ENCODE peak calls at places on chromosomes 1 and 21, in nine cellular contexts. One of them, this sample, is unnamed.

GRCh38 chr1:81954388-81955023 is 153.8 kb downstream of the ADGRL2 start:
- DNase-seq in SK-N-MC: no peak
- DNase-seq in aorta: no peak
- DNase-seq in neural progenitor cell: no peak
- DNase-seq in naive thymus-derived CD4-positive, alpha-beta T cell: no peak
- DNase-seq in lower lobe of right lung: no peak
- DNase-seq in stomach: no peak
- DNase-seq in kidney epithelial cell: no peak
- DNase-seq in OCI-LY7: no peak
- DNase-seq in this sample: no peak

GRCh38 chr1:196415978-196416377 is 192.3 kb downstream of the KCNT2 start:
- DNase-seq in OCI-LY7: no peak
- DNase-seq in lower lobe of right lung: no peak
- DNase-seq in kidney epithelial cell: no peak
- DNase-seq in aorta: no peak
- DNase-seq in SK-N-MC: no peak
- DNase-seq in naive thymus-derived CD4-positive, alpha-beta T cell: no peak
- DNase-seq in stomach: no peak
- DNase-seq in neural progenitor cell: no peak
- DNase-seq in this sample: no peak

GRCh38 chr1:224454337-224455055 is 19.9 kb upstream of the WDR26 start:
- DNase-seq in aorta: no peak
- DNase-seq in neural progenitor cell: no peak
- DNase-seq in kidney epithelial cell: no peak
- DNase-seq in stomach: no peak
- DNase-seq in lower lobe of right lung: no peak
- DNase-seq in SK-N-MC: no peak
- DNase-seq in OCI-LY7: no peak
- DNase-seq in naive thymus-derived CD4-positive, alpha-beta T cell: no peak
- DNase-seq in this sample: no peak

GRCh38 chr1:12586171-12586942 is 31.7 kb downstream of the DHRS3 start:
- DNase-seq in kidney epithelial cell: no peak
- DNase-seq in stomach: no peak
- DNase-seq in neural progenitor cell: no peak
- DNase-seq in lower lobe of right lung: no peak
- DNase-seq in SK-N-MC: no peak
- DNase-seq in OCI-LY7: no peak
- DNase-seq in aorta: no peak
- DNase-seq in naive thymus-derived CD4-positive, alpha-beta T cell: no peak
- DNase-seq in this sample: no peak

GRCh38 chr1:234707641-234708040 is 97.7 kb upstream of the IRF2BP2 start:
- DNase-seq in stomach: no peak
- DNase-seq in naive thymus-derived CD4-positive, alpha-beta T cell: no peak
- DNase-seq in SK-N-MC: no peak
- DNase-seq in kidney epithelial cell: no peak
- DNase-seq in neural progenitor cell: no peak
- DNase-seq in aorta: no peak
- DNase-seq in OCI-LY7: no peak
- DNase-seq in lower lobe of right lung: no peak
- DNase-seq in this sample: no peak

GRCh38 chr1:248187363-248187762 is 9.7 kb upstream of the OR2M3 start:
- DNase-seq in lower lobe of right lung: no peak
- DNase-seq in stomach: no peak
- DNase-seq in kidney epithelial cell: no peak
- DNase-seq in aorta: no peak
- DNase-seq in SK-N-MC: no peak
- DNase-seq in OCI-LY7: no peak
- DNase-seq in neural progenitor cell: no peak
- DNase-seq in naive thymus-derived CD4-positive, alpha-beta T cell: no peak
- DNase-seq in this sample: no peak

GRCh38 chr1:203536575-203536974 is 42.6 kb downstream of the OPTC start:
- DNase-seq in neural progenitor cell: no peak
- DNase-seq in naive thymus-derived CD4-positive, alpha-beta T cell: no peak
- DNase-seq in lower lobe of right lung: no peak
- DNase-seq in SK-N-MC: no peak
- DNase-seq in OCI-LY7: no peak
- DNase-seq in aorta: no peak
- DNase-seq in stomach: no peak
- DNase-seq in kidney epithelial cell: no peak
- DNase-seq in this sample: no peak

GRCh38 chr1:182291584-182292192 is 99.9 kb downstream of the GLUL start:
- DNase-seq in naive thymus-derived CD4-positive, alpha-beta T cell: no peak
- DNase-seq in OCI-LY7: no peak
- DNase-seq in neural progenitor cell: no peak
- DNase-seq in lower lobe of right lung: no peak
- DNase-seq in stomach: peak; percentile 55
- DNase-seq in SK-N-MC: no peak
- DNase-seq in aorta: no peak
- DNase-seq in kidney epithelial cell: no peak
- DNase-seq in this sample: no peak

GRCh38 chr1:67713071-67713806 is 28.2 kb downstream of the GADD45A start:
- DNase-seq in lower lobe of right lung: no peak
- DNase-seq in aorta: no peak
- DNase-seq in stomach: peak; percentile 64
- DNase-seq in SK-N-MC: no peak
- DNase-seq in kidney epithelial cell: peak; percentile 82
- DNase-seq in naive thymus-derived CD4-positive, alpha-beta T cell: no peak
- DNase-seq in neural progenitor cell: no peak
- DNase-seq in OCI-LY7: peak; percentile 63
- DNase-seq in this sample: no peak

GRCh38 chr21:29077651-29078090 is 4.2 kb upstream of the CCT8 start:
- DNase-seq in stomach: no peak
- DNase-seq in naive thymus-derived CD4-positive, alpha-beta T cell: no peak
- DNase-seq in aorta: no peak
- DNase-seq in OCI-LY7: peak; percentile 59
- DNase-seq in neural progenitor cell: no peak
- DNase-seq in lower lobe of right lung: no peak
- DNase-seq in kidney epithelial cell: no peak
- DNase-seq in SK-N-MC: no peak
- DNase-seq in this sample: no peak

GRCh38 chr1:149942207-149942606 is 5.5 kb upstream of the MTMR11 start:
- DNase-seq in aorta: no peak
- DNase-seq in SK-N-MC: no peak
- DNase-seq in kidney epithelial cell: no peak
- DNase-seq in OCI-LY7: no peak
- DNase-seq in lower lobe of right lung: no peak
- DNase-seq in naive thymus-derived CD4-positive, alpha-beta T cell: no peak
- DNase-seq in neural progenitor cell: peak; percentile 75
- DNase-seq in stomach: no peak
- DNase-seq in this sample: no peak

GRCh38 chr1:27342778-27343638 is 1.2 kb downstream of the SYTL1 start:
- DNase-seq in aorta: no peak
- DNase-seq in OCI-LY7: peak; percentile 76
- DNase-seq in SK-N-MC: no peak
- DNase-seq in stomach: peak; percentile 81
- DNase-seq in neural progenitor cell: peak; percentile 45
- DNase-seq in naive thymus-derived CD4-positive, alpha-beta T cell: peak; percentile 84
- DNase-seq in kidney epithelial cell: no peak
- DNase-seq in lower lobe of right lung: peak; percentile 82
- DNase-seq in this sample: peak; percentile 71

GRCh38 chr1:192153276-192153675 is 5.0 kb upstream of the RGS18 start:
- DNase-seq in SK-N-MC: no peak
- DNase-seq in kidney epithelial cell: peak; percentile 38
- DNase-seq in naive thymus-derived CD4-positive, alpha-beta T cell: no peak
- DNase-seq in stomach: no peak
- DNase-seq in lower lobe of right lung: no peak
- DNase-seq in OCI-LY7: no peak
- DNase-seq in neural progenitor cell: no peak
- DNase-seq in aorta: no peak
- DNase-seq in this sample: no peak

GRCh38 chr1:98792123-98792522 is 130.6 kb downstream of the SNX7 start:
- DNase-seq in SK-N-MC: peak; percentile 34
- DNase-seq in naive thymus-derived CD4-positive, alpha-beta T cell: no peak
- DNase-seq in neural progenitor cell: no peak
- DNase-seq in kidney epithelial cell: no peak
- DNase-seq in aorta: no peak
- DNase-seq in OCI-LY7: no peak
- DNase-seq in lower lobe of right lung: no peak
- DNase-seq in stomach: no peak
- DNase-seq in this sample: no peak

GRCh38 chr21:19704832-19705231 is 1293.4 kb upstream of the NCAM2 start:
- DNase-seq in naive thymus-derived CD4-positive, alpha-beta T cell: no peak
- DNase-seq in stomach: no peak
- DNase-seq in neural progenitor cell: no peak
- DNase-seq in lower lobe of right lung: no peak
- DNase-seq in aorta: no peak
- DNase-seq in kidney epithelial cell: no peak
- DNase-seq in OCI-LY7: no peak
- DNase-seq in SK-N-MC: no peak
- DNase-seq in this sample: no peak

GRCh38 chr1:74266001-74266400 is 30.8 kb downstream of the TNNI3K start:
- DNase-seq in stomach: no peak
- DNase-seq in lower lobe of right lung: no peak
- DNase-seq in naive thymus-derived CD4-positive, alpha-beta T cell: no peak
- DNase-seq in aorta: no peak
- DNase-seq in neural progenitor cell: no peak
- DNase-seq in OCI-LY7: no peak
- DNase-seq in SK-N-MC: no peak
- DNase-seq in kidney epithelial cell: no peak
- DNase-seq in this sample: no peak

GRCh38 chr1:18104546-18105100 is 3.0 kb upstream of the IGSF21 start:
- DNase-seq in kidney epithelial cell: no peak
- DNase-seq in OCI-LY7: no peak
- DNase-seq in aorta: no peak
- DNase-seq in stomach: no peak
- DNase-seq in SK-N-MC: no peak
- DNase-seq in lower lobe of right lung: no peak
- DNase-seq in naive thymus-derived CD4-positive, alpha-beta T cell: no peak
- DNase-seq in neural progenitor cell: peak; percentile 59
- DNase-seq in this sample: no peak

GRCh38 chr1:165858364-165858823 is 31.0 kb downstream of the UCK2 start:
- DNase-seq in OCI-LY7: no peak
- DNase-seq in lower lobe of right lung: no peak
- DNase-seq in naive thymus-derived CD4-positive, alpha-beta T cell: no peak
- DNase-seq in SK-N-MC: no peak
- DNase-seq in neural progenitor cell: no peak
- DNase-seq in aorta: no peak
- DNase-seq in stomach: no peak
- DNase-seq in kidney epithelial cell: no peak
- DNase-seq in this sample: no peak

GRCh38 chr21:15272171-15272570 is 207.4 kb upstream of the NRIP1 start:
- DNase-seq in OCI-LY7: no peak
- DNase-seq in naive thymus-derived CD4-positive, alpha-beta T cell: no peak
- DNase-seq in lower lobe of right lung: no peak
- DNase-seq in SK-N-MC: no peak
- DNase-seq in neural progenitor cell: no peak
- DNase-seq in stomach: no peak
- DNase-seq in aorta: no peak
- DNase-seq in kidney epithelial cell: no peak
- DNase-seq in this sample: no peak

GRCh38 chr1:115158181-115158580 is 68.9 kb upstream of the TSPAN2 start:
- DNase-seq in neural progenitor cell: no peak
- DNase-seq in SK-N-MC: no peak
- DNase-seq in kidney epithelial cell: no peak
- DNase-seq in OCI-LY7: no peak
- DNase-seq in aorta: peak; percentile 71
- DNase-seq in stomach: no peak
- DNase-seq in lower lobe of right lung: no peak
- DNase-seq in naive thymus-derived CD4-positive, alpha-beta T cell: no peak
- DNase-seq in this sample: no peak

DNA sequence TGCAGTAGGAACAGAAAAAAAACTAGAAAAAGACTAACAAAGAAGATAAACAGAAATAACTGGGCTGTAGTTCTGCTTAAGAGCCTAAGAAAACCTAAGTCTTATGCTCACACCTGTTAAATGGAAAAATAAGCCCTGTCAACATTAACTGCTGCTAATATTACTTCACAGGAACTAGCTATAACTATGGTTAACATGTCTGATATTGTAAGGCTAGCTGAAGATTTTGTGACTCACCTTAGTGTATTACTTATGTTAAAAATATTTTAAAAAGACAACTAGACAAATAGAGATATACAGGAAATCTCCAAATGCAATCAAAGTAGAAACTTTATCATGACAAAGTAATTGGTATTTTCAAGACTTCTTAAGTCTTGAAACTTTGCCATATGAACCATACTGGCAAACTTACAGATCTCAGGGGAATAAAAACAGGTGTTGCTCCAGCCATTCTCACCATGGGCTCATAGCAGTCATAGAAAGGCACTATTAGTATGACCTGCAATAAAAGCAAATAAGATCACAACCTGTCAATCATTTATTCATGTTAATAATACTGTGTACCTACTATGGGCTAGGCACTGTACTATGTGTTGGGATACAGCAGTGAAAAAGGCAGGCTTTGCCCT is 30.7 kb downstream of the KYAT3 start:
- DNase-seq in kidney epithelial cell: no peak
- DNase-seq in lower lobe of right lung: no peak
- DNase-seq in aorta: no peak
- DNase-seq in neural progenitor cell: no peak
- DNase-seq in OCI-LY7: no peak
- DNase-seq in stomach: no peak
- DNase-seq in SK-N-MC: no peak
- DNase-seq in naive thymus-derived CD4-positive, alpha-beta T cell: no peak
- DNase-seq in this sample: no peak
- H3K36me3 ChIP-seq in kidney epithelial cell: no peaks in the 10 kb centered on the region
- H3K36me3 ChIP-seq in lower lobe of right lung: peaks cover 79% of the 10 kb centered on the region
- H3K36me3 ChIP-seq in aorta: peaks cover 5% of the 10 kb centered on the region
- H3K36me3 ChIP-seq in neural progenitor cell: peaks cover 37% of the 10 kb centered on the region
- H3K36me3 ChIP-seq in OCI-LY7: peaks cover 51% of the 10 kb centered on the region
- H3K36me3 ChIP-seq in stomach: peaks cover 88% of the 10 kb centered on the region
- H3K36me3 ChIP-seq in SK-N-MC: peaks cover 81% of the 10 kb centered on the region
- H3K36me3 ChIP-seq in naive thymus-derived CD4-positive, alpha-beta T cell: peaks cover 47% of the 10 kb centered on the region
- H3K36me3 ChIP-seq in this sample: peaks cover 38% of the 10 kb centered on the region

DNA sequence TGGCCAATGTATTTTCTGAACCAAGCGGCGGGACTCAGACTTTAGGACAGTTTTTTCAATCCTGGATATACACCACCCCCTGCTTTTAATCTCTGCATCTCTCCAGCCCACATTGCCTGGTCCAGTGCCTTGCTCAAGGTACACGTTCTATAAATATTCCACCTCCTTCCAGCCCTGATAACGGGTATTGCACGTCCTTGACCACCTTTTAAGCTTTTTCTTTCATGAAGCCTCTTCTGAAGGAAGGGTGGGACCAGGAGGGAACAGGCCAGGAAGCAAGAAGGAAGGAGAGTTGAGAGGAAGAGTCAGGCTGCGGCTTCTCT is 3.4 kb downstream of the S100A16 start:
- DNase-seq in kidney epithelial cell: no peak
- DNase-seq in aorta: no peak
- DNase-seq in naive thymus-derived CD4-positive, alpha-beta T cell: no peak
- DNase-seq in OCI-LY7: no peak
- DNase-seq in stomach: no peak
- DNase-seq in SK-N-MC: no peak
- DNase-seq in lower lobe of right lung: no peak
- DNase-seq in neural progenitor cell: no peak
- DNase-seq in this sample: no peak
- H3K4me3 ChIP-seq in kidney epithelial cell: peak overlapping the region; percentile 56
- H3K4me3 ChIP-seq in aorta: no peak overlapping the region
- H3K4me3 ChIP-seq in naive thymus-derived CD4-positive, alpha-beta T cell: no peak overlapping the region
- H3K4me3 ChIP-seq in OCI-LY7: no peak overlapping the region
- H3K4me3 ChIP-seq in stomach: no peak overlapping the region
- H3K4me3 ChIP-seq in SK-N-MC: no peak overlapping the region
- H3K4me3 ChIP-seq in lower lobe of right lung: peak overlapping the region; percentile 60
- H3K4me3 ChIP-seq in neural progenitor cell: no peak overlapping the region
- H3K4me3 ChIP-seq in this sample: no peak overlapping the region

GRCh38 chr1:155929057-155929456 is 5.2 kb downstream of the KHDC4 start:
- DNase-seq in neural progenitor cell: no peak
- DNase-seq in stomach: no peak
- DNase-seq in lower lobe of right lung: no peak
- DNase-seq in SK-N-MC: no peak
- DNase-seq in kidney epithelial cell: no peak
- DNase-seq in aorta: no peak
- DNase-seq in OCI-LY7: no peak
- DNase-seq in naive thymus-derived CD4-positive, alpha-beta T cell: no peak
- DNase-seq in this sample: no peak
- H3K36me3 ChIP-seq in neural progenitor cell: peaks cover 38% of the 10 kb centered on the region
- H3K36me3 ChIP-seq in stomach: peaks cover 93% of the 10 kb centered on the region
- H3K36me3 ChIP-seq in lower lobe of right lung: peaks cover 96% of the 10 kb centered on the region
- H3K36me3 ChIP-seq in SK-N-MC: peaks cover 95% of the 10 kb centered on the region
- H3K36me3 ChIP-seq in kidney epithelial cell: peaks cover 4% of the 10 kb centered on the region
- H3K36me3 ChIP-seq in aorta: peaks cover 11% of the 10 kb centered on the region
- H3K36me3 ChIP-seq in OCI-LY7: peaks cover 99% of the 10 kb centered on the region
- H3K36me3 ChIP-seq in naive thymus-derived CD4-positive, alpha-beta T cell: peaks cover 82% of the 10 kb centered on the region
- H3K36me3 ChIP-seq in this sample: peaks cover 66% of the 10 kb centered on the region

GRCh38 chr1:2195785-2196184 is 1.2 kb upstream of the FAAP20 start:
- DNase-seq in SK-N-MC: no peak
- DNase-seq in stomach: no peak
- DNase-seq in OCI-LY7: no peak
- DNase-seq in aorta: no peak
- DNase-seq in kidney epithelial cell: no peak
- DNase-seq in naive thymus-derived CD4-positive, alpha-beta T cell: no peak
- DNase-seq in lower lobe of right lung: no peak
- DNase-seq in neural progenitor cell: no peak
- DNase-seq in this sample: no peak
- H3K4me3 ChIP-seq in SK-N-MC: no peak overlapping the region
- H3K4me3 ChIP-seq in stomach: no peak overlapping the region
- H3K4me3 ChIP-seq in OCI-LY7: no peak overlapping the region
- H3K4me3 ChIP-seq in aorta: no peak overlapping the region
- H3K4me3 ChIP-seq in kidney epithelial cell: no peak overlapping the region
- H3K4me3 ChIP-seq in naive thymus-derived CD4-positive, alpha-beta T cell: no peak overlapping the region
- H3K4me3 ChIP-seq in lower lobe of right lung: no peak overlapping the region
- H3K4me3 ChIP-seq in neural progenitor cell: no peak overlapping the region
- H3K4me3 ChIP-seq in this sample: no peak overlapping the region

This sample was measured in CD8-positive, alpha-beta memory T cell.